ENCODE peak calls at places on chromosomes 2 and 18, in ten cellular contexts. X is tibial nerve; W is lower lobe of right lung; Z is psoas muscle; O is heart left ventricle; N is kidney; Y is IMR-90; B is naive thymus-derived CD4-positive, alpha-beta T cell; R is cardiac muscle cell; L is GM23338. D is an unnamed sample. For H3K36me3 and H3K4me1, the result is how much of the 10 kb centered on the place peaks cover.

GRCh38 chr2:135783416-135783815 is 41.8 kb downstream of the UBXN4 start:
- DNase-seq in X (no peak), W (no peak), Z (no peak), O (no peak), N (no peak), Y (no peak), B (no peak), R (no peak), L (no peak), D (no peak)

GRCh38 chr18:62199629-62200028 is 12.6 kb downstream of the RELCH start:
- DNase-seq in X (no peak), W (no peak), Z (no peak), O (no peak), N (no peak), Y (no peak), B (no peak), R (no peak), L (no peak), D (no peak)

GRCh38 chr18:40414155-40414754 is 1540.8 kb upstream of the PIK3C3 start:
- DNase-seq in X (no peak), W (no peak), Z (no peak), O (no peak), N (no peak), Y (peak), B (no peak), R (peak), L (no peak), D (no peak)

GRCh38 chr2:200471324-200471848 is 38.5 kb downstream of the KCTD18 start:
- DNase-seq in X (no peak), W (no peak), Z (no peak), O (no peak), N (no peak), Y (no peak), B (peak), R (peak), L (peak), D (no peak)

GRCh38 chr2:24543252-24543651 is 52.2 kb downstream of the NCOA1 start:
- DNase-seq in X (no peak), W (no peak), Z (no peak), O (no peak), N (no peak), Y (no peak), B (no peak), R (no peak), L (peak), D (no peak)

GRCh38 chr2:50564781-50565180 is 467.2 kb downstream of the NRXN1 start:
- DNase-seq in X (no peak), W (no peak), Z (no peak), O (no peak), N (no peak), Y (peak), B (no peak), R (no peak), L (no peak), D (no peak)

GRCh38 chr2:151302879-151303278 is 13.4 kb upstream of the NMI start:
- DNase-seq in X (no peak), W (no peak), Z (no peak), O (no peak), N (no peak), Y (peak), B (no peak), R (peak), L (no peak), D (no peak)

GRCh38 chr2:127701651-127702394 is 526 bp downstream of the SFT2D3 start:
- DNase-seq in X (peak), W (peak), Z (peak), O (peak), N (peak), Y (peak), B (peak), R (peak), L (peak), D (peak)

GRCh38 chr18:58045265-58046086 is 1.4 kb downstream of the NEDD4L start:
- DNase-seq in X (no peak), W (peak), Z (peak), O (peak), N (peak), Y (peak), B (peak), R (peak), L (peak), D (no peak)

GRCh38 chr2:216636570-216637450 is 3.6 kb downstream of the IGFBP2 start:
- DNase-seq in X (peak), W (peak), Z (no peak), O (no peak), N (peak), Y (peak), B (no peak), R (peak), L (peak), D (peak)

GRCh38 chr2:234435836-234436481 is 60.9 kb downstream of the ARL4C start:
- DNase-seq in X (no peak), W (no peak), Z (no peak), O (no peak), N (no peak), Y (no peak), B (no peak), R (peak), L (no peak), D (no peak)

GRCh38 chr18:13556497-13556896 is 169.9 kb downstream of the FAM210A start:
- DNase-seq in X (no peak), W (no peak), Z (no peak), O (no peak), N (no peak), Y (no peak), B (no peak), R (no peak), L (no peak), D (no peak)

GRCh38 chr18:13555192-13555591 is 171.2 kb downstream of the FAM210A start:
- DNase-seq in X (no peak), W (no peak), Z (no peak), O (no peak), N (no peak), Y (no peak), B (no peak), R (no peak), L (no peak), D (no peak)

GRCh38 chr18:13558132-13558531 is 168.2 kb downstream of the FAM210A start:
- DNase-seq in X (no peak), W (peak), Z (no peak), O (peak), N (no peak), Y (peak), B (no peak), R (peak), L (peak), D (no peak)

GRCh38 chr18:13560306-13560705 is 166.1 kb downstream of the FAM210A start:
- DNase-seq in X (no peak), W (no peak), Z (no peak), O (no peak), N (no peak), Y (no peak), B (no peak), R (no peak), L (no peak), D (no peak)

DNA sequence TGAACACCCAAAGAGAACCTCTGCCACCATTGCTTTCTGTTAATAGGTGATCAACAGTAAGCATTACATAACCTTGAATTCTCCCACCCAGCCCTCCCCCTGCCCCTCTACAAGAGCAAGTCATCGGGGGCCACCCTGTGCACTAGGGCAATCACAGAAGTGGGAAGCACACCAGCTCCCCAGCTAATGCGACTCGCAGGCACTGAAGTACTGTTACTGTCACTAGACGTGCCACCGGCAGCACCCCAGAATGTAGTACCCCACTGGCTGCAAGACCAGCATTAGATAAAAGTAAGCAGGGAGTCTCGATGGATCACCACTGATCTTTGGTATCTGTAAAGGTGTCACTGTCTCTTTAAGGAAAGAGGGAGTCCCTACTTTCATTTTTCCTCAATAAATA is 167.6 kb downstream of the FAM210A start:
- DNase-seq in X (no peak), W (no peak), Z (no peak), O (no peak), N (no peak), Y (no peak), B (no peak), R (no peak), L (no peak), D (no peak)
- H3K4me3 ChIP-seq in X (no peak), W (no peak), Z (no peak), O (no peak), N (no peak), Y (no peak), B (no peak), R (no peak), L (no peak), D (no peak)

GRCh38 chr2:73728043-73728442 is 9.1 kb downstream of the TPRKB start:
- DNase-seq in X (no peak), W (no peak), Z (no peak), O (no peak), N (no peak), Y (no peak), B (no peak), R (no peak), L (peak), D (no peak)
- H3K36me3 ChIP-seq in X (under half), W (half or more), Z (under half), O (under half), N (under half), Y (under half), B (under half), R (under half), L (under half), D (under half)

GRCh38 chr2:1794821-1795220 is 50.5 kb upstream of the PXDN start:
- DNase-seq in X (no peak), W (no peak), Z (no peak), O (no peak), N (peak), Y (no peak), B (no peak), R (no peak), L (no peak), D (peak)
- H3K4me1 ChIP-seq in X (under half), W (under half), Z (under half), O (under half), N (under half), Y (under half), B (under half), R (under half), L (under half), D (under half)

GRCh38 chr2:161991991-161992390 is 82.0 kb downstream of the DPP4 start:
- DNase-seq in X (no peak), W (no peak), Z (no peak), O (no peak), N (no peak), Y (peak), B (no peak), R (no peak), L (no peak), D (no peak)

GRCh38 chr2:161992526-161992925 is 81.5 kb downstream of the DPP4 start:
- DNase-seq in X (no peak), W (no peak), Z (no peak), O (no peak), N (no peak), Y (no peak), B (peak), R (no peak), L (no peak), D (no peak)

GRCh38 chr2:161995553-161996016 is 78.4 kb downstream of the DPP4 start:
- DNase-seq in X (no peak), W (no peak), Z (no peak), O (no peak), N (no peak), Y (no peak), B (peak), R (no peak), L (no peak), D (no peak)

GRCh38 chr2:161990741-161991140 is 83.3 kb downstream of the DPP4 start:
- DNase-seq in X (no peak), W (no peak), Z (no peak), O (no peak), N (no peak), Y (peak), B (no peak), R (peak), L (no peak), D (no peak)

DNA sequence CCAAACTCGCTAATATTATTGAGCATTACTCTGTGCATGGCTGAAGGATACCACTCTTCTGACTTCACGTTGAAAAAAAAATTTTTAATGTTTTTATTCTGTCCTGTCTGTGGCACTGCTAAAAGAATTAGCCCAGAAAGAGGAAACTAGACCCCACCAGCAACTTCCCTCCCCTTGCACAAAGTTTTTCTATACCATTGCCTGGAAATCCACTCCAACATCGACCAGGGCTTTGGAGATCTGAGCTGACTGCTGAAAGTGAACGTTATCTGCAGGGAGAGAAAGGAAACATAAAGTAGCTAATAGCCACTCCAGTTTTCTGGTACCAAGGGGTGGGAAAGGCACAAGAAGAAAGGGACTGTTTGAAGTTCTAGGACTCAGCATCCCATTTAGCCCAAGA is 79.2 kb downstream of the DPP4 start:
- DNase-seq in X (no peak), W (no peak), Z (no peak), O (no peak), N (no peak), Y (no peak), B (no peak), R (no peak), L (no peak), D (no peak)
- H3K4me3 ChIP-seq in X (no peak), W (no peak), Z (no peak), O (no peak), N (no peak), Y (no peak), B (peak), R (no peak), L (no peak), D (no peak)

D was measured in aorta.